ENCODE peak calls at places on chromosomes 11 and 22, in seven cellular contexts. C is GM13976, R is B cell, X is mucosa of descending colon, J is tibial nerve, Z is endodermal cell, Y is MM.1S. A is an unnamed sample.

GRCh38 chr11:106012744-106013143 is 9.3 kb downstream of the MSANTD4 start:
- DNase-seq in J (no peak), C (no peak), X (no peak), Z (no peak), R (no peak), Y (no peak), A (no peak)

GRCh38 chr11:60763692-60764369 is 7.2 kb downstream of the MS4A15 start:
- DNase-seq in Z (no peak), C (no peak), X (no peak), R (no peak), J (no peak), Y (no peak), A (peak; percentile 41)

GRCh38 chr11:66070604-66071325 is 693 bp downstream of the PACS1 start:
- DNase-seq in Z (peak; percentile 78), C (peak; percentile 52), J (no peak), Y (peak; percentile 20), X (peak; percentile 79), R (peak; percentile 73), A (peak; percentile 62)

GRCh38 chr22:27986459-27986858 is 67.4 kb upstream of the PITPNB start:
- DNase-seq in R (no peak), J (no peak), Z (peak; percentile 17), X (no peak), C (no peak), Y (no peak), A (no peak)

GRCh38 chr11:34570584-34570983 is 50.3 kb upstream of the EHF start:
- DNase-seq in Y (peak; percentile 80), C (no peak), Z (no peak), J (no peak), R (no peak), X (no peak), A (no peak)

GRCh38 chr11:19868871-19869270 is 156.2 kb downstream of the NAV2 start:
- DNase-seq in X (no peak), C (no peak), J (no peak), R (no peak), Z (no peak), Y (no peak), A (no peak)

GRCh38 chr11:100923555-100923954 is 206.1 kb downstream of the PGR start:
- DNase-seq in R (no peak), X (no peak), C (no peak), Z (no peak), Y (no peak), J (no peak), A (no peak)

GRCh38 chr11:86502137-86502536 is 127.5 kb downstream of the CCDC81 start:
- DNase-seq in Y (no peak), J (no peak), Z (no peak), R (no peak), C (no peak), X (no peak), A (no peak)

GRCh38 chr11:77402218-77402556 is 71.7 kb downstream of the PAK1 start:
- DNase-seq in J (no peak), R (no peak), Y (no peak), C (no peak), Z (no peak), X (no peak), A (no peak)

GRCh38 chr11:118435233-118435892 is 929 bp upstream of the KMT2A start:
- DNase-seq in R (peak; percentile 69), Y (peak; percentile 77), C (peak; percentile 80), X (peak; percentile 82), J (no peak), Z (peak; percentile 92), A (peak; percentile 77)

GRCh38 chr11:13984616-13985474 is 22.3 kb downstream of the SPON1 start:
- DNase-seq in Y (no peak), Z (no peak), R (no peak), X (no peak), J (no peak), C (no peak), A (no peak)

GRCh38 chr11:30128269-30128932 is 102.4 kb upstream of the FSHB start:
- DNase-seq in X (no peak), Y (no peak), J (no peak), C (peak; percentile 15), Z (peak; percentile 56), R (no peak), A (peak; percentile 36)

GRCh38 chr22:27825174-27825573 is 23.6 kb upstream of the MN1 start:
- DNase-seq in X (no peak), R (no peak), J (no peak), Z (peak; percentile 75), C (no peak), Y (no peak), A (no peak)

GRCh38 chr11:100735949-100736675 is 49.0 kb downstream of the ARHGAP42 start:
- DNase-seq in C (no peak), R (no peak), J (no peak), Z (peak; percentile 48), X (no peak), Y (peak; percentile 13), A (no peak)

GRCh38 chr11:112728716-112729115 is 232.5 kb upstream of the NCAM1 start:
- DNase-seq in J (no peak), R (no peak), Z (no peak), X (no peak), Y (no peak), C (no peak), A (no peak)

GRCh38 chr11:112734207-112734606 is 227.0 kb upstream of the NCAM1 start:
- DNase-seq in Z (peak; percentile 92), Y (no peak), X (no peak), R (no peak), J (no peak), C (no peak), A (peak; percentile 17)

GRCh38 chr11:112730591-112730990 is 230.6 kb upstream of the NCAM1 start:
- DNase-seq in C (no peak), Z (no peak), J (no peak), X (no peak), Y (no peak), R (no peak), A (no peak)

GRCh38 chr11:112731538-112731937 is 229.7 kb upstream of the NCAM1 start:
- DNase-seq in Z (no peak), J (no peak), R (no peak), Y (no peak), C (no peak), X (no peak), A (no peak)

DNA sequence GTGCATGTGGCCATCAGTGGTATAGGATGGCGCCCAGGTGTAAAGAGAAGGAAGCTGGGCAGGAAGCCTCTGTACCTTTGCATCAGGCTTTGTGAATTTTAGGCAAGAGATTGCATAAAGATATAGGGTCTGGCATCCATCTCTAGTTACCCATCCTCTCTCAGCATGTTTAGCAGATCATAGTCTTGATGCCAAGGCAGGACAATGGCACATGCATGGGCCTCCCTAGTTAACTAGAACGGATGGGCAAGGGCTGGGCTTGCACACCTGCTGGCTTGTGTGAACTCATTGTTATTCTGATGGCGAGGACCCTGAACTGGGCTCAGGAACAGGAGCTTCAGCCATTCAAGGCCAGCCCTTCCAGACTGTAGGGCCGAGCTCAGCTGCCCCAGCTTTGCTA is 229.2 kb upstream of the NCAM1 start:
- DNase-seq in C (no peak), Z (no peak), Y (no peak), X (no peak), R (no peak), J (no peak), A (no peak)
- TF ChIP-seq CTCF in C (no peak), Z (no peak), Y (no peak), X (no peak), R (no peak), J (no peak), A (no peak)

GRCh38 chr11:27838674-27839073 is 138.4 kb upstream of the BDNF start:
- DNase-seq in X (no peak), Y (no peak), C (no peak), J (no peak), R (no peak), Z (no peak), A (no peak)

GRCh38 chr11:27842290-27842689 is 142.0 kb upstream of the BDNF start:
- DNase-seq in R (no peak), Y (no peak), Z (no peak), C (no peak), X (no peak), J (no peak), A (no peak)

GRCh38 chr11:27837895-27838563 is 137.8 kb upstream of the BDNF start:
- DNase-seq in Z (no peak), C (peak; percentile 15), X (no peak), R (no peak), J (no peak), Y (no peak), A (peak; percentile 29)

GRCh38 chr11:27839226-27839913 is 139.1 kb upstream of the BDNF start:
- DNase-seq in J (no peak), R (no peak), X (no peak), Y (peak; percentile 45), C (no peak), Z (no peak), A (no peak)
- TF ChIP-seq CTCF in J (no peak), R (no peak), X (no peak), Y (peak; percentile 51), C (peak; percentile 5), Z (peak; percentile 69), A (peak; percentile 8)

GRCh38 chr11:46677991-46678740 is 22.3 kb downstream of the ARHGAP1 start:
- DNase-seq in X (peak; percentile 35), J (no peak), Y (no peak), Z (peak; percentile 57), R (no peak), C (no peak), A (no peak)
- TF ChIP-seq CTCF in X (no peak), J (no peak), Y (no peak), Z (peak; percentile 47), R (no peak), C (no peak), A (no peak)

DNA sequence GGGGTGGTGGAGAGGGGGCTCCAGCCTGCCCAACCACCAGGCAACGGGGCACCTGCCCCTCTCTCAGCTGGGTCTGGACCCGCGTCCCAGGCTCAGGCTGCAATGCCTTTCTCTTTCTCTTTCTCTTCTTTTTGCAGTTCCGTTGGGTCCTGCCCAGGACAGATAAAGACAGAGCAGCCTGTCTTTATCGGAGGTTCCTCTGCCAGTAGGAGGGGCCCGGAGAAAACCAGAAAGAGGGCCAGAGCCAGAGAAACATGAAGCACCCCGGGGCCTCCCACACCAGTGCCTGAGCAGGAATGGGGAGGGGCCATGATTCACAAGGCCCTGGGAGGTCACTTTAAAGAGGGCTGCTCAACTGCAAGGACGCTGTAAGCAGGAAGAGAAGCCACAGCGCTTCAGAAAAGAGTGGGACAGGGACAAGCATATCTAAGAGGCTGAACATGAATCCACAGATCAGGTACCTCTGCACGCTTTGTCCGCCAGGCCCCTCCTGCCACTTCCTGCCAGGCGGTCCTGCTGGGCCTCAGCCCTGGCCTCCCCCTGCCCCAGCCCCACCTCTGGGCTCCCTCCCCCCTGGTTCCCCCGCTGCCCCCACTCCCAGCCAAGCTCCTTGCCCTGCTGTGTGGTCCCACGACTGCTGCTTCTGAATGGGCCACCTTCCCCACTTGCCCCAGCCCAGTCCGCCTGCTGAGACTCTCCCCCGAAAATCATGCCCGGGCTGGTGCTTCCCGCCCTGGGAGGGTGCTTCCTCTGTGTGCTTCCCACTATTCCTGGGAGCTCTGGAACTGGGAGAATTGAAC is at the start of gene APOBEC3C:
- DNase-seq in C (peak; percentile 89), J (peak; percentile 71), X (peak; percentile 85), Y (peak; percentile 91), R (peak; percentile 79), Z (peak; percentile 90), A (peak; percentile 84)
- TF ChIP-seq CTCF in C (no peak), J (peak; percentile 10), X (no peak), Y (peak; percentile 28), R (peak; percentile 23), Z (peak; percentile 13), A (no peak)

A was measured in GM20000.